ENCODE peak calls at places on chromosomes 16 and 17, in eight cellular contexts. B is A673, Z is cardiac fibroblast, I is mucosa of descending colon, H is fibroblast of the aortic adventitia, C is tibial artery, P is uterus, W is dorsolateral prefrontal cortex. K is an unnamed sample.

GRCh38 chr17:37849617-37849972 is 74.6 kb upstream of the TBC1D3K start:
- DNase-seq in B (no peak), Z (no peak), I (no peak), H (no peak), C (no peak), P (no peak), W (no peak), K (peak)

GRCh38 chr16:35146723-35147458 is 1687.5 kb downstream of the TP53TG3F start:
- DNase-seq in B (no peak), Z (no peak), I (peak), H (no peak), C (no peak), P (no peak), W (no peak), K (no peak)

GRCh38 chr17:62627219-62627903 is at the start of gene MRC2:
- DNase-seq in B (peak), Z (peak), I (peak), H (peak), C (peak), P (peak), W (no peak), K (peak)

GRCh38 chr17:74711058-74711824 is 1.5 kb downstream of the CD300LF start:
- DNase-seq in B (no peak), Z (no peak), I (no peak), H (no peak), C (no peak), P (no peak), W (no peak), K (no peak)

GRCh38 chr17:9768381-9768934 is 22.9 kb downstream of the DHRS7C start:
- DNase-seq in B (peak), Z (peak), I (no peak), H (peak), C (no peak), P (no peak), W (no peak), K (peak)

GRCh38 chr16:84281077-84281476 is 13.6 kb upstream of the WFDC1 start:
- DNase-seq in B (peak), Z (peak), I (no peak), H (peak), C (no peak), P (no peak), W (no peak), K (no peak)

GRCh38 chr17:36742267-36743000 is 141.1 kb downstream of the MRM1 start:
- DNase-seq in B (no peak), Z (no peak), I (no peak), H (no peak), C (no peak), P (no peak), W (no peak), K (no peak)

GRCh38 chr17:35801583-35802224 is 6.3 kb upstream of the MMP28 start:
- DNase-seq in B (peak), Z (peak), I (peak), H (peak), C (peak), P (peak), W (peak), K (no peak)

GRCh38 chr16:68234188-68235104 is 1.5 kb downstream of the ESRP2 start:
- DNase-seq in B (no peak), Z (peak), I (peak), H (no peak), C (peak), P (peak), W (no peak), K (peak)

GRCh38 chr16:16857603-16858283 is 478.8 kb downstream of the NPIPA7 start:
- DNase-seq in B (no peak), Z (peak), I (no peak), H (no peak), C (no peak), P (no peak), W (peak), K (no peak)

GRCh38 chr17:42519546-42520444 is 16.2 kb upstream of the NAGLU start:
- DNase-seq in B (peak), Z (peak), I (peak), H (peak), C (peak), P (peak), W (peak), K (peak)

GRCh38 chr17:27846042-27846655 is 45.8 kb upstream of the NOS2 start:
- DNase-seq in B (no peak), Z (no peak), I (no peak), H (no peak), C (no peak), P (no peak), W (no peak), K (no peak)

GRCh38 chr16:57184890-57185445 is 871 bp downstream of the PSME3IP1 start:
- DNase-seq in B (no peak), Z (no peak), I (no peak), H (no peak), C (no peak), P (no peak), W (no peak), K (no peak)

GRCh38 chr17:78026381-78026780 is 67.9 kb downstream of the TNRC6C start:
- DNase-seq in B (no peak), Z (no peak), I (no peak), H (no peak), C (no peak), P (no peak), W (no peak), K (no peak)

GRCh38 chr17:28726396-28726911 is 421 bp upstream of the TLCD1 start:
- DNase-seq in B (peak), Z (peak), I (peak), H (peak), C (peak), P (peak), W (peak), K (no peak)

GRCh38 chr17:3799181-3799627 is 1.8 kb downstream of the ITGAE start:
- DNase-seq in B (no peak), Z (no peak), I (no peak), H (no peak), C (no peak), P (no peak), W (no peak), K (no peak)

GRCh38 chr17:79965806-79966205 is 69.9 kb downstream of the TBC1D16 start:
- DNase-seq in B (no peak), Z (no peak), I (peak), H (no peak), C (peak), P (peak), W (peak), K (peak)

GRCh38 chr17:42387221-42387657 is 1.0 kb downstream of the STAT3 start:
- DNase-seq in B (peak), Z (peak), I (no peak), H (peak), C (no peak), P (peak), W (no peak), K (no peak)

GRCh38 chr16:69073181-69073669 is 32.2 kb upstream of the HAS3 start:
- DNase-seq in B (no peak), Z (peak), I (no peak), H (peak), C (no peak), P (no peak), W (peak), K (no peak)

GRCh38 chr17:68511254-68511670 is 968 bp upstream of the PRKAR1A start:
- DNase-seq in B (no peak), Z (no peak), I (no peak), H (peak), C (no peak), P (no peak), W (no peak), K (no peak)

GRCh38 chr16:77069929-77070328 is 121.1 kb upstream of the MON1B start:
- DNase-seq in B (no peak), Z (no peak), I (no peak), H (no peak), C (no peak), P (no peak), W (no peak), K (no peak)

GRCh38 chr17:28324272-28324745 is 5.3 kb downstream of the TMEM97 start:
- DNase-seq in B (no peak), Z (no peak), I (no peak), H (no peak), C (no peak), P (no peak), W (no peak), K (no peak)

GRCh38 chr16:31386157-31386984 is 6.8 kb upstream of the ITGAD start:
- DNase-seq in B (peak), Z (peak), I (no peak), H (peak), C (no peak), P (no peak), W (no peak), K (no peak)

GRCh38 chr16:58628845-58629680 is 563 bp downstream of the CNOT1 start:
- DNase-seq in B (peak), Z (peak), I (peak), H (peak), C (peak), P (peak), W (peak), K (peak)

GRCh38 chr17:17824119-17824779 is 12.5 kb downstream of the SREBF1 start:
- DNase-seq in B (peak), Z (no peak), I (peak), H (no peak), C (no peak), P (no peak), W (no peak), K (no peak)

GRCh38 chr16:3152273-3153076 is 17.6 kb downstream of the ZNF213 start:
- DNase-seq in B (peak), Z (peak), I (peak), H (peak), C (peak), P (peak), W (peak), K (peak)

GRCh38 chr17:68322630-68323029 is 31.3 kb downstream of the ARSG start:
- DNase-seq in B (no peak), Z (no peak), I (no peak), H (no peak), C (no peak), P (no peak), W (no peak), K (no peak)

GRCh38 chr16:10969615-10970014 is 25.3 kb downstream of the CLEC16A start:
- DNase-seq in B (no peak), Z (no peak), I (no peak), H (no peak), C (no peak), P (no peak), W (no peak), K (no peak)

GRCh38 chr16:52976539-52977167 is 76.0 kb downstream of the CHD9NB start:
- DNase-seq in B (peak), Z (peak), I (no peak), H (peak), C (no peak), P (no peak), W (no peak), K (no peak)

GRCh38 chr17:49815761-49816281 is 27.3 kb downstream of the KAT7 start:
- DNase-seq in B (peak), Z (no peak), I (no peak), H (no peak), C (no peak), P (no peak), W (no peak), K (no peak)

GRCh38 chr17:37405955-37406634 is 541 bp downstream of the ACACA start:
- DNase-seq in B (no peak), Z (no peak), I (no peak), H (peak), C (no peak), P (no peak), W (no peak), K (no peak)

GRCh38 chr17:16444258-16444886 is 29.0 kb downstream of the TRPV2 start:
- DNase-seq in B (peak), Z (no peak), I (peak), H (no peak), C (no peak), P (no peak), W (no peak), K (no peak)

GRCh38 chr16:24652803-24653202 is 76.6 kb upstream of the TNRC6A start:
- DNase-seq in B (no peak), Z (no peak), I (no peak), H (no peak), C (no peak), P (no peak), W (no peak), K (no peak)

GRCh38 chr17:39270923-39271322 is 45.2 kb upstream of the STAC2 start:
- DNase-seq in B (peak), Z (peak), I (no peak), H (peak), C (no peak), P (no peak), W (no peak), K (no peak)

GRCh38 chr16:50010212-50010611 is 14.8 kb upstream of the CNEP1R1 start:
- DNase-seq in B (no peak), Z (no peak), I (no peak), H (no peak), C (no peak), P (no peak), W (no peak), K (no peak)

GRCh38 chr16:50011707-50012106 is 13.3 kb upstream of the CNEP1R1 start:
- DNase-seq in B (peak), Z (peak), I (no peak), H (no peak), C (no peak), P (no peak), W (no peak), K (no peak)

GRCh38 chr16:50004239-50004638 is 20.8 kb upstream of the CNEP1R1 start:
- DNase-seq in B (no peak), Z (no peak), I (no peak), H (no peak), C (no peak), P (no peak), W (no peak), K (no peak)

GRCh38 chr16:50006954-50007353 is 18.1 kb upstream of the CNEP1R1 start:
- DNase-seq in B (no peak), Z (no peak), I (no peak), H (no peak), C (no peak), P (no peak), W (no peak), K (no peak)

DNA sequence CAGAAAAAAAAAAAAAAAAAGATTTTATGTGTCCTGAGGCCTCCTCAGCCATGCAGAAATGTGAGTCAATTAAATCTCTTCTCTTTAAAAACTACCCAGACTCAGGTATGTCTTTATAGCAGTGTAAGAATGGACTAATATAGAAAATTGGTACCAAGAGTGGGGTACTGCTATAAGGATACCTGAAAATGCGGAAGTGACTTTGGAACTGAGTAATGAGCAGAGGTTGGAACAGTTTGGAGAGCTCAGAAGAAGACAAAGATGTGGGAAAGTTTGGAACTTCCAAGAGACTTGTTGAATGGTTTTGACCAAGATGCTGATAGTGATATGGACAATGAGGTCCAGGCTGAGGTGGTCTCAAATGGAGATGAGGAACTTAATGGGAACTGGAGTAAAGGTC is 17.3 kb upstream of the CNEP1R1 start:
- DNase-seq in B (no peak), Z (no peak), I (no peak), H (no peak), C (no peak), P (no peak), W (no peak), K (no peak)
- TF ChIP-seq CTCF in B (no peak), Z (no peak), I (no peak), H (no peak), C (no peak), P (no peak), W (no peak), K (no peak)

DNA sequence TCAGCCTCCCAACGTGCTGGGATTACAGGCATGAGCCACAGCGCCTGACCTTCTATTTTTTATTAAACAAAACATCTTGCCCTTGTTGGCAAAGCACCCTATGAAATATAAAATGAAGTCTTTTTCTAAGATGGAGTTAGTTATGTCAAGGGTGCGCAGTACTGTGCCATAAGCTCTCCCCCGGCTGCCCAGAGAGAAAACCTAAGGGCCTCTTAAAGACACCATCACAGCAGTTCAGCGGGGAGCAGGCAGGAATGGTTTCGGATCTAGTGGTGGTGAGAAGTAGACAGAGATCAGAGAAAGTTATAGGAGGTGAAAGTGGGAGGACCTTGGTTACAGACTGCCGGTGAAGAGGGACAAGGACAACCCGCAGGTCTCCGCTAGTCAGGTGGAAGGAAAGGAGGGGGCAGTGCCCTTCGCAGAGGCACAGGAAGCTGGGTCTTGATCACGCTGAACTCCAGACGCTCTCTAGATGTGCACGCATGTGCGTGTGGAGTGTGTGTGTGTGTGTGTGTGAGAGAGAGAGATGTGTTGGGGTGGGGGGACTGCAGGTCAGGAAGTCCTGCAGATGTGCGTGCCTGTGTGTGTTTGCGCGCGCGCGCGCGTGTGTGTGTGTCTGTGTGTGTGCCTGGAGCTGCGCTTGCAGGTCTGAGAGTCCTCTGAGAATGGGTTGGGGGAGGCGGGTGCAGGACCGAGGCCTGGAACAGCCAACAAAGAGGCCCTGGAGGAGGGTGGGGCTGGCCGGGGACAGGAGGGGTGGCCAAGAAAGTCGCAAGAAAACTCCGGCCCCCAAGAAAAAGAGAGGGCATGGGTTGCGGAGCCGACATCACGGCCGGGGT is 748 bp upstream of the CMTM3 start:
- DNase-seq in B (peak), Z (peak), I (peak), H (peak), C (no peak), P (peak), W (no peak), K (no peak)
- H3K4me3 ChIP-seq in B (peak), Z (peak), I (peak), H (peak), C (peak), P (peak), W (peak), K (peak)

GRCh38 chr16:26645629-26646028 is 421.1 kb upstream of the C16orf82 start:
- DNase-seq in B (peak), Z (no peak), I (no peak), H (no peak), C (no peak), P (no peak), W (peak), K (no peak)
- TF ChIP-seq CTCF in B (peak), Z (no peak), I (no peak), H (no peak), C (no peak), P (no peak), W (peak), K (no peak)

GRCh38 chr16:85891033-85891775 is 7.8 kb upstream of the IRF8 start:
- DNase-seq in B (no peak), Z (no peak), I (no peak), H (no peak), C (no peak), P (no peak), W (no peak), K (no peak)
- H3K4me3 ChIP-seq in B (no peak), Z (no peak), I (no peak), H (no peak), C (no peak), P (no peak), W (no peak), K (no peak)

GRCh38 chr17:65956814-65957213 is 235.1 kb downstream of the CEP112 start:
- DNase-seq in B (no peak), Z (peak), I (no peak), H (no peak), C (no peak), P (no peak), W (no peak), K (no peak)

GRCh38 chr17:65952586-65952985 is 239.3 kb downstream of the CEP112 start:
- DNase-seq in B (no peak), Z (peak), I (no peak), H (no peak), C (no peak), P (no peak), W (no peak), K (no peak)

GRCh38 chr17:65954148-65954449 is 237.8 kb downstream of the CEP112 start:
- DNase-seq in B (no peak), Z (no peak), I (no peak), H (no peak), C (no peak), P (no peak), W (no peak), K (no peak)

DNA sequence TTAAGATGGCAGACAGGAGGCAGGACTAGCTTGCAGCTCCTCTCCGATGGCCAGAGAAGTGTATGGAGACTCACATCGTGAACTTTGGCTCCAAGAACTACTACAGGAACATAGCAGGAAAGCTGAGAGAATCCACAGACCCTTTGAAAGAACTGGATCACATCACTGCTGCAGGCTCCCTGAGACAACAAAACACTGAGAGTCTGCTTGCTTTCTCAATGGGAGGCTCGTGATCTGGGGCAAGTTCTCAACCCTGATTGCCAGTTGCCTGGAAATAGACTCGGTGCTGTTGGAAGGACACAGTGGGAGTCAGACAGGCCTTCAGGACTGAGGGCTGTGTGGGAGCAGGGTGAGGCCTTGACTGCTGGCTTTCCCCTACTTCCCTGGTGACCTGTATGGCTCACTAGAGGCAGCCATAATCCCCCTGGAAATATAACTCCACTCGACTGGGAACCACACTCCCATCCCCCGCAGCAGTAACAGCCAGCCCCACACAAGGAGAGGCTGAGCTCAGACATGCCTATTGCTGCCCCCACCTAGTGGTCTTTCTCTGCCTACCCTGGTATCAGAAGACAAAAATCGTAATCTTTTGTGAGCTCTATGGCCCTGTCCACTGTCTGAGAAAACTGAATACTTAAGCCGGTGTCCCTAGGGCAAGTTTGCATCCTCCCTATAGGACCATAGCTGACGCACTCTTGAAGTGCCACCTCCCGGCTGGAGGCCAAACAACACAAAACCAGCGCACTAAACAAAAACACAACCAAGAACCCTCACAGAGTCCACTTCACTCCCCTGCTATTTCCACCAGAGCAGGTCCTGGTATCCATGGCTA is 238.4 kb downstream of the CEP112 start:
- DNase-seq in B (no peak), Z (no peak), I (no peak), H (no peak), C (no peak), P (no peak), W (no peak), K (no peak)
- TF ChIP-seq CTCF in B (no peak), Z (no peak), I (no peak), H (no peak), C (no peak), P (no peak), W (no peak), K (no peak)

DNA sequence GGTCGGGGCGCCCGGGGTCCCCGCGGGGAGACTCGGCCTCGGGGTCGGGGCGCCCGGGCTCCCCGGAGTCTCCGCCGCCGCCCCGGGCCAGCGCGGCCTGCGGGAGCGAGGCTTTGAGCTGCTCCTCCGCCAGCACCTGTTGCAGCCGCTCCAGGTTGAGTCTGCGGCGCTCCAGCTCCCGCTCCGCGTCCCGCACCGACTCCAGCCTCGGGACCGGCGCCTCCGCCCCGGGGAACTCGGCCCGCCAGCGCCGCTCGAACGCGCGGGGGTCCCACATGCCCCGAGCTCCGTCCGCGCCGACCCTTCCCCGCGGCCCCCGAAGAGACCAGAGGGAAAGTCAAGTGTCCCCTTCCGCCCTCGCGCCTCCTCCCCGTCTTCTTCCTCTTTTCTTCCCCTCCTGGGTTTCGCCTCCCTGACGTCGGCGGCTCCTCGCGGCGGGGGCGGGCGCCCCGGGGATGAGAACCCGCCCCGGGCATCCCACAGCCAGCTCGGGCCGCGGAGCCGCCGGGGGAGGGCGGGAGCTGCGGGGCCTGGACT is 40.8 kb upstream of the BHLHA9 start:
- DNase-seq in B (peak), Z (no peak), I (peak), H (no peak), C (peak), P (peak), W (peak), K (no peak)
- H3K4me3 ChIP-seq in B (peak), Z (peak), I (peak), H (peak), C (peak), P (peak), W (peak), K (peak)